ENCODE peak calls at places on chromosomes 13 and 19, in eight cellular contexts. Q is GM06990, L is heart right ventricle, V is bronchial epithelial cell, W is left ventricle myocardium inferior, X is left lung, A is thoracic aorta, F is WERI-Rb-1. U is an unnamed sample.

GRCh38 chr13:40984670-40985366 is 34.3 kb downstream of the ELF1 start:
- DNase-seq in Q (no peak), L (no peak), V (peak), W (no peak), X (no peak), A (no peak), F (no peak), U (peak)

GRCh38 chr13:29999492-30000372 is 149.3 kb upstream of the UBL3 start:
- DNase-seq in Q (no peak), L (no peak), V (no peak), W (no peak), X (no peak), A (no peak), F (no peak), U (no peak)

GRCh38 chr13:96527497-96527896 is 437.6 kb downstream of the HS6ST3 start:
- DNase-seq in Q (no peak), L (no peak), V (no peak), W (no peak), X (no peak), A (no peak), F (no peak), U (no peak)

GRCh38 chr13:111462221-111462764 is 141.9 kb downstream of the TEX29 start:
- DNase-seq in Q (no peak), L (no peak), V (no peak), W (no peak), X (no peak), A (no peak), F (no peak), U (no peak)

GRCh38 chr19:38559428-38560401 is 58.0 kb downstream of the MAP4K1 start:
- DNase-seq in Q (peak), L (no peak), V (peak), W (no peak), X (no peak), A (no peak), F (no peak), U (peak)

GRCh38 chr13:40422588-40423235 is 243.7 kb downstream of the FOXO1 start:
- DNase-seq in Q (no peak), L (no peak), V (peak), W (no peak), X (no peak), A (no peak), F (no peak), U (no peak)

GRCh38 chr13:52846567-52847321 is 1.7 kb downstream of the PCDH8 start:
- DNase-seq in Q (no peak), L (peak), V (no peak), W (peak), X (peak), A (no peak), F (no peak), U (no peak)

GRCh38 chr13:100674363-100674847 is at the start of gene TMTC4:
- DNase-seq in Q (no peak), L (no peak), V (no peak), W (no peak), X (no peak), A (no peak), F (no peak), U (no peak)

GRCh38 chr13:84297246-84297645 is 415.0 kb upstream of the SLITRK1 start:
- DNase-seq in Q (no peak), L (no peak), V (no peak), W (no peak), X (no peak), A (no peak), F (no peak), U (no peak)

GRCh38 chr19:16326401-16327130 is 1.9 kb downstream of the KLF2 start:
- DNase-seq in Q (peak), L (no peak), V (no peak), W (no peak), X (peak), A (no peak), F (no peak), U (no peak)

GRCh38 chr13:113224486-113224885 is 15.1 kb downstream of the CUL4A start:
- DNase-seq in Q (no peak), L (peak), V (no peak), W (peak), X (no peak), A (no peak), F (no peak), U (no peak)

GRCh38 chr19:10808937-10809655 is 26.9 kb downstream of the TMED1 start:
- DNase-seq in Q (no peak), L (no peak), V (peak), W (no peak), X (no peak), A (no peak), F (no peak), U (no peak)

GRCh38 chr13:31775686-31776085 is 36.4 kb downstream of the RXFP2 start:
- DNase-seq in Q (no peak), L (peak), V (no peak), W (peak), X (no peak), A (no peak), F (no peak), U (no peak)

GRCh38 chr19:36939153-36939552 is 23.0 kb downstream of the ZNF568 start:
- DNase-seq in Q (no peak), L (no peak), V (no peak), W (no peak), X (no peak), A (no peak), F (no peak), U (no peak)

GRCh38 chr19:5536337-5536894 is 31.3 kb downstream of the TINCR start:
- DNase-seq in Q (no peak), L (peak), V (peak), W (peak), X (peak), A (no peak), F (peak), U (no peak)

GRCh38 chr19:48496959-48497727 is 14.5 kb downstream of the LMTK3 start:
- DNase-seq in Q (no peak), L (no peak), V (no peak), W (no peak), X (no peak), A (no peak), F (no peak), U (no peak)

GRCh38 chr13:22929391-22930126 is 251.2 kb upstream of the SGCG start:
- DNase-seq in Q (no peak), L (no peak), V (no peak), W (no peak), X (no peak), A (no peak), F (no peak), U (no peak)

GRCh38 chr13:22927008-22927393 is 253.8 kb upstream of the SGCG start:
- DNase-seq in Q (peak), L (no peak), V (no peak), W (no peak), X (peak), A (no peak), F (no peak), U (no peak)

GRCh38 chr13:22931576-22931975 is 249.2 kb upstream of the SGCG start:
- DNase-seq in Q (no peak), L (no peak), V (peak), W (no peak), X (no peak), A (no peak), F (no peak), U (no peak)

GRCh38 chr13:22926176-22927007 is 254.4 kb upstream of the SGCG start:
- DNase-seq in Q (peak), L (peak), V (peak), W (peak), X (peak), A (no peak), F (no peak), U (no peak)
- H3K4me3 ChIP-seq in Q (no peak), L (peak), V (peak), W (peak), X (peak), A (peak), F (no peak), U (peak)

GRCh38 chr19:40284501-40285352 is at the start of gene AKT2:
- DNase-seq in Q (no peak), L (peak), V (no peak), W (peak), X (no peak), A (no peak), F (peak), U (peak)

GRCh38 chr19:40286674-40287421 is 1.7 kb upstream of the AKT2 start:
- DNase-seq in Q (no peak), L (no peak), V (no peak), W (no peak), X (peak), A (no peak), F (no peak), U (no peak)

GRCh38 chr19:40285353-40286234 is 449 bp upstream of the AKT2 start:
- DNase-seq in Q (peak), L (peak), V (peak), W (peak), X (peak), A (peak), F (peak), U (peak)

GRCh38 chr19:40284251-40284500 is 969 bp downstream of the AKT2 start:
- DNase-seq in Q (no peak), L (no peak), V (no peak), W (no peak), X (no peak), A (no peak), F (no peak), U (no peak)

GRCh38 chr19:40286235-40286530 is 1.0 kb upstream of the AKT2 start:
- DNase-seq in Q (no peak), L (no peak), V (no peak), W (no peak), X (peak), A (no peak), F (no peak), U (no peak)
- H3K4me3 ChIP-seq in Q (no peak), L (peak), V (no peak), W (peak), X (no peak), A (peak), F (no peak), U (peak)

DNA sequence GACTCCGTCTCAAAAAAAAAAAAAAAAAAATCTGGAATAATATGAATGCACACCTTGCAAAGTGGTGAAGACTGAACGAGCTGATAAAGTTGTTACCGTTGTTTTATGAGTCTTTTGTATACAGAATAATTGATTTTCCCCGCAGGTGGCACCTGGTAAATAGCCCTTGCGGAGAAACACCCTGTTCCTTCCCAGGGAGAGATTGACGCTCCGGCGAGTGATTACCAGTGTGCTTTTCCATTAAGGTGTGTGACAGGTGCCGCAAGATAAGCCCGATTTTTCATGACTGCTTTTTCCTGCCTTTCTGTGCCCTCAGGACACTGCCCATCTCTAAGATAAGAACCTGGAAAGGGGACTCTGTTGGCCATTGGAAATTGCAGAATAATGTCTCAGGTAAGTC is 943 bp downstream of the ZNF302 start:
- DNase-seq in Q (no peak), L (no peak), V (no peak), W (no peak), X (no peak), A (no peak), F (no peak), U (no peak)
- H3K4me3 ChIP-seq in Q (peak), L (peak), V (peak), W (peak), X (peak), A (peak), F (peak), U (peak)

DNA sequence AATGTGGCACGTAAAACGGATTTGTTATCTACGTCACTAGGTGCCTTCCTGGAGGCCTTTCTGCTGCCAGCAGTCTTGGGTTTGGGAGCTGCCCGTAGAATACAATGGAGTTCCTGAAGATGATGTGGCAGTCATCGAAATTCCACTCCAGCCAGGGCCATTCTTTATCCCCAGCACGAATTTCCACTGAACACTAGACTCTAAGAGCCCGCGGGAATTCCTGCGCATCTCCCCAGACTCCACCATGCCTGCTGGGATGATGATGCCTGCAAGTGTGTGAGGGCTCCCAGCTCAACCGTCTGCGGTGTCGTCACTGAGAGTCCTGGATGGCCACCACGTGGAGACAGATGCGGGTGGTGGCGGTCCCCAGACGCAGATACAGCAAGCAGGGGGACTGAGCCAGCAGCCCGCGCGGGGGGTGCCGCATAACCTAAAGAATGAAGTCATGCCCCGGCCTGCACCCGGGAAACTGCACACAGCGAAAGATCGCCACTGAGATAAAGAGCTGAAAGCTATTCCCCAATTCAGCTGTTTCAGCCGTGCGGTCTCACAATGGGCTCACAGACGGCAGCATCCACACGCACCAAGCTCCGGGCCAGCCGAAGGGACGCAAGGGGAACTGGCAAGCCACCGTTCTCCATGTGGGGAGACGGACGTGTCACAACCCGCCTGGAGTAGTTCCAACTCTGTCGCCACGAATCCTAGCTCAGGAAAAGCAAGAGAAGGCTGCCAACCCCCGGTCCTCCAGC is 41.1 kb downstream of the COL4A1 start:
- DNase-seq in Q (no peak), L (peak), V (no peak), W (peak), X (no peak), A (peak), F (no peak), U (no peak)
- H3K4me3 ChIP-seq in Q (no peak), L (no peak), V (no peak), W (peak), X (no peak), A (peak), F (no peak), U (no peak)

DNA sequence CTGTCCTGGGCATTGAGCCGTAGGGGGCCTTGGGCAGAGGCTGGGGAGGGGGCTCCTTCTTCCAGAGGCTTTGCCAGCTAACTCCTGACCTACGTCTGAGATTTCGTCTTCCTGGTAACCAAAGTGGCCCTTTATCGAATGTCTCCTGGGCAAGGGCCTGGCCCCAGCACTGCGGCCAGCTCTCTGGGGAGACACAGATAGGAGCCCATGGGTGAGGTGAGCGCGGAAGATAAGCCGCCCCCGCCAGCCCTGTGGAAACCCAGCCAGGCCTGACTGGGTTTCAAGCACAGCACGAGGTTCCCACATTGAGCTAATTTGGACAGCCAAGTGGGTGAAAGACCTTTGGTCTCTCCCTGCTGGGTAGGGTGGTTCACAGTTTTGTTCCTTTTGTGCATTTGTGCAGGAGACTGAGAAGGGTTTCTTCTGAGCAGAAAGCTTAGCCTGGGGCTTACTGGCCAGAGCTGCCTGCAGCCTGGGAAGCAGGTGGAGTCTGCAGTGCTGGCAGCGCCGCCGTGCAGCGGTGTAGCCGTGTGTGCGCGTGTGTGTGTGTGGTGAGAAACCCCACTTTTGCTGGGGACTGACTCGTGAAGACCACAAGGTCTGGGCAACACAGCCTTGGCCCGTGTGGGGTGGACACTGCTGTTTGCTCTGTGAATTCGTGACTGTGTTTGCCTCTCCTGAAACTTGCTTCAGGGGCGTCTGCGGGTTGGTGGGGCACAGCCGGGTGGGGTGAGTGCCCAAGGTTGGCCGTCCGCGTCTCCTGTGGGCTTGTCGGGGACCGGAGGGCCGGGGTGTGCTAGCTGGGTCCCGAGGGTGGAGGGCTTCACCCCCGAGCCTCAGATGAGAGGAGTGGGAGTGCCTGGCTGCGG is 2.5 kb downstream of the BSG start:
- DNase-seq in Q (peak), L (peak), V (no peak), W (peak), X (peak), A (no peak), F (no peak), U (no peak)
- H3K4me3 ChIP-seq in Q (peak), L (peak), V (peak), W (peak), X (peak), A (peak), F (no peak), U (peak)

U was measured in GM12864.